ENCODE peak calls at places on chromosomes 1 and 21, in four cellular contexts. One of them, this sample, is unnamed.

GRCh38 chr1:158675563-158675962 is 11.0 kb downstream of the SPTA1 start:
- DNase-seq in HL-60: no peak
- DNase-seq in K562: no peak
- DNase-seq in GM12891: no peak
- DNase-seq in this sample: no peak

GRCh38 chr21:45022348-45022675 is 52.1 kb upstream of the ADARB1 start:
- DNase-seq in HL-60: no peak
- DNase-seq in K562: no peak
- DNase-seq in GM12891: no peak
- DNase-seq in this sample: no peak

GRCh38 chr1:214552174-214552608 is 789 bp upstream of the PTPN14 start:
- DNase-seq in HL-60: no peak
- DNase-seq in K562: no peak
- DNase-seq in GM12891: peak
- DNase-seq in this sample: no peak

GRCh38 chr1:207868252-207868768 is 42.6 kb downstream of the CD34 start:
- DNase-seq in HL-60: no peak
- DNase-seq in K562: peak
- DNase-seq in GM12891: no peak
- DNase-seq in this sample: no peak

GRCh38 chr1:62318756-62319544 is at the start of gene KANK4:
- DNase-seq in HL-60: no peak
- DNase-seq in K562: no peak
- DNase-seq in GM12891: peak
- DNase-seq in this sample: no peak

GRCh38 chr21:33244781-33245105 is 15.0 kb downstream of the IFNAR2 start:
- DNase-seq in HL-60: peak
- DNase-seq in K562: no peak
- DNase-seq in GM12891: no peak
- DNase-seq in this sample: no peak

GRCh38 chr21:23890652-23891051 is 1716.6 kb downstream of the MRPL39 start:
- DNase-seq in HL-60: no peak
- DNase-seq in K562: no peak
- DNase-seq in GM12891: no peak
- DNase-seq in this sample: no peak

GRCh38 chr1:3012511-3013291 is 8.6 kb upstream of the ACTRT2 start:
- DNase-seq in HL-60: peak
- DNase-seq in K562: peak
- DNase-seq in GM12891: peak
- DNase-seq in this sample: no peak

GRCh38 chr1:230127105-230128054 is 60.3 kb downstream of the GALNT2 start:
- DNase-seq in HL-60: no peak
- DNase-seq in K562: peak
- DNase-seq in GM12891: no peak
- DNase-seq in this sample: no peak

GRCh38 chr1:17828991-17829390 is 73.9 kb downstream of the ACTL8 start:
- DNase-seq in HL-60: no peak
- DNase-seq in K562: no peak
- DNase-seq in GM12891: no peak
- DNase-seq in this sample: no peak

GRCh38 chr1:197985340-197985739 is 68.2 kb downstream of the LHX9 start:
- DNase-seq in HL-60: no peak
- DNase-seq in K562: no peak
- DNase-seq in GM12891: no peak
- DNase-seq in this sample: no peak

GRCh38 chr1:203454986-203455471 is 20.6 kb upstream of the PRELP start:
- DNase-seq in HL-60: no peak
- DNase-seq in K562: no peak
- DNase-seq in GM12891: no peak
- DNase-seq in this sample: no peak

GRCh38 chr1:219463629-219464028 is 149.3 kb downstream of the ZC3H11B start:
- DNase-seq in HL-60: no peak
- DNase-seq in K562: no peak
- DNase-seq in GM12891: no peak
- DNase-seq in this sample: no peak

GRCh38 chr1:237324226-237324625 is 282.2 kb downstream of the RYR2 start:
- DNase-seq in HL-60: no peak
- DNase-seq in K562: no peak
- DNase-seq in GM12891: no peak
- DNase-seq in this sample: no peak

GRCh38 chr1:246772686-246773085 is 48.5 kb downstream of the SCCPDH start:
- DNase-seq in HL-60: no peak
- DNase-seq in K562: no peak
- DNase-seq in GM12891: no peak
- DNase-seq in this sample: no peak

GRCh38 chr1:199272690-199273089 is 633.9 kb downstream of the PTPRC start:
- DNase-seq in HL-60: no peak
- DNase-seq in K562: no peak
- DNase-seq in GM12891: no peak
- DNase-seq in this sample: peak

GRCh38 chr1:24454684-24455091 is 39.1 kb downstream of the NIPAL3 start:
- DNase-seq in HL-60: no peak
- DNase-seq in K562: no peak
- DNase-seq in GM12891: no peak
- DNase-seq in this sample: no peak

DNA sequence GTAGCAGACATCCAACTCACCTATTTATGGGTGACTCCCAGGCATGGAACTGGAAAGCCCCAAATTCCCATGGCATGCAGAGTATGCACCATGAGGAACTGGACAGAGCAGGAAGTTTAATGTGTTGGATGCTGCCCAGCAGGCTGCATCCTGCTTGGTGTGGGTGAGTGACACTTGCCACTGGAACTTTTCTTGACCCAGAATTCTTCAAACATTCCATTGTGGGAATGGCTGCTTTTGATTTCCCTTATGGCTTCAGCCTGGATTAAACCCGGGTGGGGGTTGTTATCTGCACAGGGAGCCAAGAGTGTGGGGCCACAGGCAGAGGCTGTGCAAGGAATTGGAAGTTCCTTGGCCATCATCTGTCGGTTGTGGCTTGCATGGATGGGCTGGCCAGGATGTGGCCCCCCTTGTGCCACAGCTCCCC is 26.9 kb upstream of the BACE2 start:
- DNase-seq in HL-60: no peak
- DNase-seq in K562: no peak
- DNase-seq in GM12891: no peak
- DNase-seq in this sample: no peak
- TF ChIP-seq SPI1 in HL-60: no peak
- TF ChIP-seq SPI1 in K562: no peak
- TF ChIP-seq SPI1 in GM12891: no peak
- TF ChIP-seq SPI1 in this sample: no peak

GRCh38 chr1:156766288-156767100 is 841 bp upstream of the PRCC start:
- DNase-seq in HL-60: no peak
- DNase-seq in K562: no peak
- DNase-seq in GM12891: no peak
- DNase-seq in this sample: no peak
- TF ChIP-seq SPI1 in HL-60: no peak
- TF ChIP-seq SPI1 in K562: no peak
- TF ChIP-seq SPI1 in GM12891: no peak
- TF ChIP-seq SPI1 in this sample: no peak

DNA sequence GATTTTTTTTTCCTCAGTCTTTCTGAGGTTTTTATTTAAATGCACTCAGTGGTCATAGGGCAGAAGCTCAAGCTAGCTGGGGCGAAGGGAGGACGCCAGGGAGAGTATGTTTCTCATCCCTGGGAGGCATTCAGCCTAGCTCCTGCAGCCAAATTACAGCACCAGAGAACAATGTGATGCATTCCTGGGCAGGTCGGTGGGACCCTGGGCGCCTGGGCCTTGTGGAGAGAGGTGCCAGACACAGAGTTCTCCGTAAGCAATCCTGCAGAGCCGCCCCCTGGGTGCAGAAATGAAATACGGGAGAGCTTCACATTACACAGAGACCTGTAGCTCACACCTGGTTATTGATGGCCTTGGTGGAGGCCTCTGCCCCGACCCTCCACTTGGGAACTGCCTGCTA is 15.5 kb downstream of the WNT2B start:
- DNase-seq in HL-60: no peak
- DNase-seq in K562: no peak
- DNase-seq in GM12891: no peak
- DNase-seq in this sample: no peak
- TF ChIP-seq SPI1 in HL-60: no peak
- TF ChIP-seq SPI1 in K562: no peak
- TF ChIP-seq SPI1 in GM12891: no peak
- TF ChIP-seq SPI1 in this sample: no peak

DNA sequence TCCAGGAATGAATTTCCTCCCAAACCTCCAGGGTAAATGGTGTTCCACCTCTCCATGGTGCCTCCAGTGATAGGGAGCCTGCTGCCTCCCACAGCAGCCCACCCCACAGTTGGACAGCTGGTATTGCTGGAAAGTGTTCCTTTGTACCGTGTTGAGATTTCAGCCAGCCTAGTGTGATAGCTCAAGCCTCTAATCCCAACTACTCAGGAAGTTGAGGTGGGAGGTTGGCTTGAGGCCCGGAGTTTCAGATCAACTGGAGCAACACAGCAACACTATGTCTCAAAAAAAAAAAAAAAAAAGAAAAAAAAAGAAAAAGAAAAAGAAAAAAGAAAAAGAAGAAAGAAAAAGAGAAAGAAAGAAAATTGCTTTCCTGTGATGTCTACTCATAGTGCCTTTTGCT is 96.1 kb downstream of the CHD1L start:
- DNase-seq in HL-60: no peak
- DNase-seq in K562: no peak
- DNase-seq in GM12891: no peak
- DNase-seq in this sample: no peak
- TF ChIP-seq SPI1 in HL-60: no peak
- TF ChIP-seq SPI1 in K562: no peak
- TF ChIP-seq SPI1 in GM12891: no peak
- TF ChIP-seq SPI1 in this sample: no peak

DNA sequence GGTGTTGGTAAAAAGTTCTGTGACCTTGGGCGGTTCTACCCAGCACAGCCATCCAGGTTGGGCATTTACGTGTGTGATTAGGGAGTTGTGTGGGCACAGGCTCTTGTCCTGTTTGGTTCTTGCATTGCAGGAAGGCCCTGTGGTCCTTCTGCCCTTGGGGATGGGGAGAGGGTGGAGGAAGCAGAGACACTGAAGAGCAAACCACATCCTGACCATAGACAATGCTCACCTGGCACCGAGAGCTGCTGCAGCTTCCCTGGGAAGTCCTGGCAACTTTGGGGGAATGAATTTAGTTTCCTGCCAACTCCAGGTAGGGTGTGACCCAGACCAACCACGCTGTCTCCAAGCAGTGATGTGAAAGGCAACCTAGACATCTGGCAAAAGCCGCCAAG is 25.7 kb downstream of the RNF187 start:
- DNase-seq in HL-60: no peak
- DNase-seq in K562: no peak
- DNase-seq in GM12891: no peak
- DNase-seq in this sample: no peak
- TF ChIP-seq SPI1 in HL-60: no peak
- TF ChIP-seq SPI1 in K562: no peak
- TF ChIP-seq SPI1 in GM12891: no peak
- TF ChIP-seq SPI1 in this sample: no peak

DNA sequence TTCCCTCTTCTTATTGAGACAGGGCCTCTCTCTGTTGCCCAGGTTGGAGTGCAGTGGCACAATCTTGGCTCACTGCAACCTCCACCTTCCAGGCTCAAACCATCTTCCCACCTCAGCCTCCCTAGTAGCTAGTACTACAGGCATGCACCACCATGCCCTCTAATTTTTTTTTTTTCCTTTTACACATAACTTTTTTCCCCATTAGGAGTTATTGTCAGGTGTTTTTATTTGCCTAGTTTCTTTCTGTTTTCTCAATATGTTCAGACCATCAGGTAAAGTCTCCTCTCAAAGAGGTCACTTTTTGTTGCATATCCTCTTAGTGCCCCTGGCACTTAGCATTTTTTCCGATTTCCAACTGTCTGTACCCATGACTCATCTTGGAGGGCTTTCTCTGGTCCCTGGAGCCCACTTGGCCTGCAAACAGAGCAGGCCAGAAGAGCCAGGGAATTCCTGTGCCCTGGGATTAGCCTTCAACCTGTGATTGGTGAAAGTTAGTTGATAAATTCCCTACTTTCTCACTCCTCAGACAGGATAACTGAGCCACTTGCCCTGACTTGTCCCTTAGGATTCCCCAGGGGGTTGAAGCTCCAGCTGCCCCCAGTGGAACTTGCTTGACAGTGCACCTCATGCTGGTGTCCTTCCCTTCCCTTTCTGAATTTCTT is 2.2 kb downstream of the NTPCR start:
- DNase-seq in HL-60: peak
- DNase-seq in K562: peak
- DNase-seq in GM12891: no peak
- DNase-seq in this sample: peak
- TF ChIP-seq SPI1 in HL-60: no peak
- TF ChIP-seq SPI1 in K562: no peak
- TF ChIP-seq SPI1 in GM12891: no peak
- TF ChIP-seq SPI1 in this sample: no peak

DNA sequence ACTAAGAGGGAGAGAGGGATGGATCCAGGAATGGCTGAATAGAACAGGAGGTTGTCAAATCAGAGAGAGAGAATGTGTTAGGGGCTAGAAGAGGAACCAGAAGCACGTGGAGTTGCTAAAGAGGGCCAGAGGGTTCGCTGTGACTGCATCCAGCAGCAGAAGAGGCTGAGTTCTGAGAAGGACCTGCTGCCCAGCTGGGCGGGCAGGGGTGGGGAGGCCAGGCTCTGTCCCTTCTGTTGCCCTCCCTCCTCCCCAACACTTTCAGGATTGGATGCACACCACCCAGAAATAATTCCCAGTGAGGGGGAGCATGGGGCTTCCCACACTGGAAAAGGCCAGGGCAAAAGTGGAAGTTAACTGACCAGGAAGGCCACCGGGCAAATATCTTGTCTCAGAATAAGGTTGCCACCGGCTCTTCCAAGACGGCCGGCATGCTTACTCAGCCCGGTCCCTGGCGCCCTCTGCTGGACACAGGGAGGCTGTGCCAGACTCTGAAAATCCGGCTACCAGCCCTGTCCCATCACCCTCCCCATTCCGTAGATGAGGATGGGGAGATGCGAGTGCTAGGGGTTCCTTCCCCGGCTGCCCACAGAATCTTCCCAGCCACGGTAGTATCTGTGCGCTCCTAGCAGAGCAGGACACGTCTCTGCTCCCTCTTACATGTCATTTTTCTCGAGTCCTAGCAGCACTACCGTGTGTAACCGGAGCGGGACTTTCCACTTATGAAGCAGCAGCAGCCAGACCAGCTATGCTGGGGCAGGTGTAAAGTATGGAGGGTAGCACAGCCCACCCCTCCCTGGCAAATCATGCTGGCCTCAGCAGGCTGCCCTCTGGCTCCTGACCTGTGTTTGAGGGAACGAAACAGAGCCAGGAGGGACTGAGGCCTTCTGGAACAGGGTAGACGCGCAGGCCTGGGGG is 46.8 kb upstream of the A3GALT2 start:
- DNase-seq in HL-60: peak
- DNase-seq in K562: peak
- DNase-seq in GM12891: peak
- DNase-seq in this sample: no peak
- TF ChIP-seq SPI1 in HL-60: no peak
- TF ChIP-seq SPI1 in K562: no peak
- TF ChIP-seq SPI1 in GM12891: no peak
- TF ChIP-seq SPI1 in this sample: no peak